ENCODE peak calls at places on chromosomes 4 and X, in four cellular contexts. X is K562, S is SK-N-SH, N is GM12878. I is an unnamed sample.

GRCh38 chrX:118062048-118062789 is 54.4 kb downstream of the KLHL13 start:
- DNase-seq in S (no peak), N (no peak), X (no peak), I (no peak)

GRCh38 chr4:41176357-41176756 is 38.0 kb downstream of the APBB2 start:
- DNase-seq in X (no peak), S (no peak), N (no peak), I (no peak)

GRCh38 chrX:120310861-120311631 is at the start of gene TMEM255A:
- DNase-seq in X (no peak), N (no peak), S (peak), I (peak)

GRCh38 chr4:111475696-111476095 is 669.6 kb upstream of the FAM241A start:
- DNase-seq in S (no peak), N (no peak), X (no peak), I (no peak)

GRCh38 chr4:169724251-169724650 is 33.5 kb downstream of the HPF1 start:
- DNase-seq in X (no peak), S (no peak), N (no peak), I (no peak)

GRCh38 chrX:141903400-141904155 is at the start of gene MAGEC1:
- DNase-seq in N (no peak), X (peak), S (peak), I (no peak)

GRCh38 chrX:107025538-107025937 is 25.5 kb upstream of the MORC4 start:
- DNase-seq in S (peak), N (no peak), X (peak), I (no peak)

GRCh38 chrX:20231598-20231997 is 35.1 kb downstream of the RPS6KA3 start:
- DNase-seq in S (no peak), N (no peak), X (no peak), I (no peak)

GRCh38 chrX:103791826-103792458 is 15.3 kb downstream of the PLP1 start:
- DNase-seq in N (no peak), S (no peak), X (no peak), I (no peak)

DNA sequence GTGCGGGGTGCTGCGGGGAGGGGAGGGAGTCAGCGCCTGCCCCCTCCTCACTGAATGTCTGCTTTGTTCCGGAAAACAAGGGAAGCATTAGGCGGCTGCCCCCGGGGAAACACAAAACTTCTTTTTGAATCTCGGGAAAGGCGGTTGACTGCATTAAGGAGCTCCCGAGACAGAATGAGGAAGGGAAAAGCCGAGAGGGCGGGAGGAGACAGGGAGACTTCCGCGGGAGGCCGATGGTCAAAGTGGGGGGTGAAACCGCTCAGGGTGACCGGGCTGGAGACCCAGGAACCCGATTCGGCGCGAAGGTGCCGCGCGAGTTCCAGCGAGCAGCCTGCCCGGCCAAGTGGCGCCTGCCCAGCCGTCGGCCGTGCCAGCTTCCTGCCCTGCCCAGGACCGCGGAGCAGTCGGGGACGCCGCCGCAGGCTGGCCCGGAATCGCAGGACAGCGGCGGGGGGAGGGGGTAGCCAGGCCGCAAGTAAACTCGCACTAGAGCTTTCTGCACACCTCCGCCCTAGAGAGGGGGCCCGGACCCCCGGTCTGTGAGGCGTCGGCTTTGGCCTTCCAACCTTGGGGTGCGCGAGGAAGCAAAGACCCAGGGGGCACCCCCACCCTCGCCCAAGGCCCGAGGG is 55.1 kb upstream of the BCOR start:
- DNase-seq in S (peak), N (no peak), X (no peak), I (no peak)
- TF ChIP-seq USF1 in S (no peak), N (no peak), X (no peak), I (no peak)

GRCh38 chr4:113476800-113477199 is 284.7 kb downstream of the CAMK2D start:
- DNase-seq in X (no peak), S (no peak), N (no peak), I (no peak)
- TF ChIP-seq USF1 in X (no peak), S (no peak), N (no peak), I (no peak)

GRCh38 chr4:94240384-94240783 is 32.7 kb downstream of the SMARCAD1 start:
- DNase-seq in N (no peak), S (no peak), X (no peak), I (no peak)

GRCh38 chr4:94244829-94245185 is 37.1 kb downstream of the SMARCAD1 start:
- DNase-seq in X (no peak), N (no peak), S (no peak), I (no peak)

GRCh38 chr4:94244087-94244828 is 36.6 kb downstream of the SMARCAD1 start:
- DNase-seq in X (no peak), S (no peak), N (no peak), I (no peak)
- TF ChIP-seq USF1 in X (no peak), S (no peak), N (no peak), I (no peak)

GRCh38 chrX:129634541-129634940 is 20.2 kb downstream of the APLN start:
- DNase-seq in S (peak), N (no peak), X (no peak), I (peak)
- TF ChIP-seq USF1 in S (no peak), N (no peak), X (no peak), I (no peak)

DNA sequence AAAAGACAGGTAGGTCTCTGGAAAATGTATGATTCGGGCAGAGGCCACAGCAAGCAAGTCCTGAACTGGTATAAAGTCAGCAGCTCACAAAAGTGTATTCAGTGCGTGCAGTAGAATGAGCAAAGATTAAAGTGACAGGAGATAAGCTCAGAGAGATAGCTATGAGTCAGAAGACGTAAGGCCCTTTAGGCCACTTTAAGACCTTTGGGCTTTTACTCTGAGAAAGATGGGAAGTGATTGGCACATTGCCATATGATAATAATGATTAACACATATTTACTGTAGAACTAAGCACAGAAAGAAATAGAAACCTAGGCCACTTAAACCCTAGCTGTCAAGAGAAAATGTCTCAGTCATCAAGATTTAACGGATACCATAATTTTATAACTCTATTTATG is 51.7 kb downstream of the TBCK start:
- DNase-seq in S (no peak), X (peak), N (no peak), I (no peak)
- TF ChIP-seq USF1 in S (no peak), X (no peak), N (no peak), I (no peak)

GRCh38 chr4:152634110-152634760 is 45.6 kb downstream of the TMEM154 start:
- DNase-seq in S (no peak), X (no peak), N (no peak), I (no peak)
- TF ChIP-seq USF1 in S (no peak), X (no peak), N (no peak), I (no peak)

GRCh38 chr4:39353478-39354177 is 12.5 kb downstream of the RFC1 start:
- DNase-seq in N (peak), S (peak), X (no peak), I (no peak)
- TF ChIP-seq USF1 in N (no peak), S (no peak), X (no peak), I (no peak)

GRCh38 chr4:187193141-187193540 is 469.5 kb upstream of the FAT1 start:
- DNase-seq in S (no peak), X (no peak), N (no peak), I (no peak)
- TF ChIP-seq USF1 in S (no peak), X (no peak), N (no peak), I (no peak)

I was measured in WTC11.